ENCODE peak calls at places on chromosomes 5 and 9, in ten cellular contexts. I is IMR-90, T is Caco-2, Y is fibroblast of lung, K is GM12865, R is thoracic aorta, N is endothelial cell, F is AG04450, Q is prostate gland, J is GM13976. V is an unnamed sample.

GRCh38 chr9:105963700-105964099 is 269.4 kb downstream of the TMEM38B start:
- DNase-seq in I (no peak), T (no peak), Q (no peak), K (no peak), Y (no peak), N (no peak), J (no peak), R (no peak), F (no peak), V (no peak)

GRCh38 chr9:86946712-86947145 is 577 bp downstream of the GAS1 start:
- DNase-seq in Y (peak), K (peak), R (no peak), I (no peak), N (no peak), J (peak), Q (peak), T (no peak), F (no peak), V (peak)

GRCh38 chr9:127308559-127309429 is 44.2 kb downstream of the GARNL3 start:
- DNase-seq in R (no peak), N (no peak), Q (no peak), K (no peak), J (no peak), Y (peak), T (no peak), F (no peak), I (peak), V (no peak)

GRCh38 chr9:83304686-83305085 is 233.5 kb downstream of the FRMD3 start:
- DNase-seq in Y (peak), J (no peak), K (no peak), R (peak), Q (peak), T (no peak), I (peak), F (no peak), N (no peak), V (no peak)

GRCh38 chr5:97929383-97929782 is 746.3 kb upstream of the RIOK2 start:
- DNase-seq in K (no peak), R (no peak), I (peak), Y (no peak), T (no peak), N (no peak), J (no peak), Q (no peak), F (peak), V (no peak)

GRCh38 chr9:80699551-80699998 is 989.8 kb downstream of the TLE1 start:
- DNase-seq in R (no peak), J (no peak), Q (no peak), F (peak), T (no peak), Y (peak), K (no peak), I (peak), N (no peak), V (no peak)

GRCh38 chr9:129227843-129228189 is 49.8 kb upstream of the IER5L start:
- DNase-seq in T (no peak), F (no peak), Q (no peak), I (no peak), N (no peak), R (no peak), Y (no peak), J (no peak), K (no peak), V (no peak)

GRCh38 chr9:131078427-131079366 is 17.6 kb upstream of the AIF1L start:
- DNase-seq in Q (no peak), T (no peak), Y (no peak), J (no peak), N (no peak), K (no peak), I (no peak), R (no peak), F (no peak), V (no peak)

GRCh38 chr5:178365501-178366440 is 133.2 kb upstream of the PHYKPL start:
- DNase-seq in N (no peak), K (no peak), I (no peak), R (no peak), T (no peak), Q (no peak), F (no peak), Y (no peak), J (no peak), V (no peak)

GRCh38 chr5:92309336-92309991 is 926.3 kb upstream of the ARRDC3 start:
- DNase-seq in Y (peak), J (peak), K (peak), Q (no peak), N (no peak), I (peak), T (no peak), F (no peak), R (no peak), V (no peak)

GRCh38 chr5:542693-543311 is 18.6 kb upstream of the SLC9A3 start:
- DNase-seq in Q (no peak), T (peak), I (no peak), R (no peak), Y (no peak), J (no peak), F (no peak), N (no peak), K (no peak), V (peak)
- TF ChIP-seq CTCF in Q (no peak), T (no peak), I (no peak), R (no peak), Y (no peak), J (no peak), F (no peak), N (no peak), K (no peak), V (no peak)

DNA sequence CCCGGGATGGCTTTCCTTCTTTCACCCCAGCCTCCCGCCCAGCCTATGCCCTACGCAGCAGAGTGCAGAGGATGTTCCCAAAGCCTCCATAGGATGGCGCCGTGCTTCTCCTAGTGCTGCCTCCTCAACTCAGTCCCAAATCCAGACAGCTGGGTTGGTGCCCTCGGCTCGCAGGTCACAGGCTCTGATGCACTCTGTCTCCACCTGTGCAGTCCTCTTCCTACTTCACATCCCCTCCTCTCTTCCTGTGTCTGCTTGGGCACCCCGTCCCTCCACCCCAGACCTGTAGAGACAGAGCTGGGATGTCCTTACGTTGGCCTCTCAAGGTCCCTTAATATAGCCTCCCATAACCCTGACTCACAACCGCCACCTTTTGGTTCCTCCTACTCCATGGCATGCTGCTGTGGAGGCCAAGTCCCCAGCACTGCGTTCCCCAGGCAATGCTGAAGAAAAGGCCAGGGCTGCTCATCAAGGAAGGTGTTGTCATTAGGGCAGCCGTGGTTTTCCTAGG is 314.4 kb downstream of the GADD45G start:
- DNase-seq in F (no peak), Y (no peak), N (peak), K (peak), J (peak), R (no peak), I (no peak), T (no peak), Q (no peak), V (peak)
- TF ChIP-seq CTCF in F (no peak), Y (no peak), N (peak), K (peak), J (peak), R (no peak), I (no peak), T (no peak), Q (peak), V (peak)

GRCh38 chr5:176619569-176620332 is 9.8 kb upstream of the GPRIN1 start:
- DNase-seq in I (no peak), Q (no peak), K (no peak), J (no peak), F (no peak), T (no peak), N (no peak), Y (no peak), R (no peak), V (no peak)

GRCh38 chr5:176616520-176616919 is 6.6 kb upstream of the GPRIN1 start:
- DNase-seq in Y (no peak), Q (no peak), F (no peak), K (no peak), T (no peak), I (no peak), J (no peak), N (no peak), R (no peak), V (no peak)

GRCh38 chr5:176619203-176619568 is 9.2 kb upstream of the GPRIN1 start:
- DNase-seq in R (no peak), N (peak), Q (no peak), Y (peak), J (peak), F (peak), K (peak), T (peak), I (peak), V (peak)

GRCh38 chr5:176620333-176620981 is 9.9 kb downstream of the SNCB start:
- DNase-seq in J (no peak), T (no peak), F (no peak), Q (no peak), Y (peak), R (no peak), K (no peak), I (no peak), N (no peak), V (peak)

DNA sequence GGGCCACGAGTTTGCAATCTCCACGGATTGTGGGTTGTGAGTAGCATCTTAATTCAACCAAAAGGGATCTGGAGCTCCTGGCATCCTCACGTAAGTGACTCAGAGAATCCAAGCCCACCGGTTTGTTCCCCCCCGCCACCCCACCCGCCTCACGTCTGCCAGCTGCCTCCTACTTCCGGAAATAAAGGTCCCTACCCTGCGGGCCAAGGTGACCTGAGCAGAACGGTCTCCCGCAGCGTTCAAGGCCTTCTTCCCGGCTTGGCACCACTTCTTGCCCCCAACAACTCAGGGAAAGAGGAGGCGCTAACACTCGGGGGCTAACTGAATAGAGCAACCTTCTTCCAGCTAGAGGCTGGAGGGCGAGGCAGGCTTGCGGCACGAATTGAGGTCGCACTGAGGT is 8.8 kb upstream of the GPRIN1 start:
- DNase-seq in Y (no peak), F (no peak), Q (no peak), T (no peak), K (no peak), J (no peak), R (no peak), I (no peak), N (no peak), V (no peak)
- TF ChIP-seq CTCF in Y (no peak), F (no peak), Q (no peak), T (no peak), K (no peak), J (no peak), R (no peak), I (no peak), N (no peak), V (no peak)

GRCh38 chr5:80960531-80961375 is 590 bp downstream of the RASGRF2 start:
- DNase-seq in J (peak), N (peak), I (peak), F (no peak), Q (no peak), T (peak), K (no peak), R (no peak), Y (peak), V (peak)
- TF ChIP-seq CTCF in J (no peak), N (no peak), I (peak), F (peak), Q (no peak), T (peak), K (no peak), R (no peak), Y (no peak), V (no peak)

GRCh38 chr9:3498691-3499090 is 27.1 kb downstream of the RFX3 start:
- DNase-seq in N (no peak), R (no peak), Q (no peak), K (no peak), F (no peak), T (no peak), J (no peak), I (peak), Y (peak), V (no peak)

GRCh38 chr9:3497857-3498256 is 27.9 kb downstream of the RFX3 start:
- DNase-seq in R (no peak), I (no peak), N (no peak), Q (no peak), T (no peak), F (no peak), J (no peak), K (no peak), Y (no peak), V (no peak)

GRCh38 chr9:3497406-3497805 is 28.4 kb downstream of the RFX3 start:
- DNase-seq in J (no peak), Y (no peak), T (no peak), N (no peak), K (no peak), I (peak), F (peak), R (no peak), Q (no peak), V (no peak)

GRCh38 chr9:3502560-3503398 is 23.0 kb downstream of the RFX3 start:
- DNase-seq in N (no peak), Y (no peak), K (no peak), Q (no peak), T (no peak), R (no peak), J (no peak), F (no peak), I (peak), V (no peak)

DNA sequence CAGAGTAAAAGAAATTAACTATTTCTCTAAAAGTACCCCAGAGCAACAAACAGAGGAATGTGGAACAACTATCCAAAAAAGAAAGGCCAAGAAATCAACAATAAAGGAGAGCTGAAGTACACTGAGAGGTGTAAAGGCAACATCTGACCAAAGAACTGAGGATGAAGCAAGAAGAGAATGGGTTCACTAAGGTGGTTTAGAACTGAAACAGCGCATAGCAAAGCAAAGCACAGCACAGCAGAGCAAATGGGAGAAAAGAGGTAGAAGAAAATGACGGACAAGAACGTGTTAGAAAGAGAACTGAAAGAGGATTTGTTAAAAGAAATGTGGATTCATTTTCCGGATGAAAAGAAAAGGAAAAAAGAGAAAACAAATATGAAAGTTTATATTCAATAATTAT is 25.8 kb downstream of the RFX3 start:
- DNase-seq in Q (no peak), F (no peak), I (no peak), Y (no peak), J (no peak), K (peak), R (no peak), N (no peak), T (no peak), V (no peak)
- TF ChIP-seq CTCF in Q (no peak), F (no peak), I (no peak), Y (no peak), J (no peak), K (no peak), R (no peak), N (no peak), T (no peak), V (no peak)

DNA sequence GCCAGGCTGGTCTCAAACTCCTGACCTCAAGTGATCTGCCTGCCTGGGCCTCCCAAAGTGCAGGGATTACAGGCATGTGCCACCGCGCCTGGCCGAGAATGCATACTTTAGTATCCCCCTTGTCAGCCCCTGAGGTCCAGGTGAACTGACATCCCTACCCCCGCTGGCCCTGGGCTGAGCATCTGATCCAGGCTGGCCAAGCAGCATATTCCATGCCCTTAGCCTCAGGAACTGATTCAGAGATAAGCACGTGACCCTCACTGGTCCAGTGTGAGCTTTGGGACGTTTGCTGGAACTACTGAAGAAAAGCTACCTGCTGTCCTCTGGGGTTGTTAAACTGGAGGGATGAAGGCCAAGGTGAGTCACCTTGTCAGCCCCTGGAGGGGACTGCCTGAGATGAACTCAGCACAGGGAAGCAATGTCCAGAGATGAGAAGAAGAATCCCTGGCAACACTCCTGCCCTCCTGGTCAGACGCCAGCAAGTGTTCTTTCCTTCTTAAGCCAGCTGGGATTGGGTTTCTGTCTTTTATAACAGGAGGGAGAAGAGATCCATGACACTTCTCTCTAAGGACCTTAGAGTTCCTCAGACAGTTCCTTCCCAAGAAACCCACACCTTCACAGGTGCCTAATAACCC is 59.1 kb upstream of the FBXW11 start:
- DNase-seq in K (no peak), R (no peak), Y (no peak), F (no peak), I (peak), J (no peak), N (no peak), Q (no peak), T (no peak), V (no peak)
- TF ChIP-seq CTCF in K (no peak), R (no peak), Y (no peak), F (no peak), I (no peak), J (no peak), N (no peak), Q (no peak), T (no peak), V (no peak)

DNA sequence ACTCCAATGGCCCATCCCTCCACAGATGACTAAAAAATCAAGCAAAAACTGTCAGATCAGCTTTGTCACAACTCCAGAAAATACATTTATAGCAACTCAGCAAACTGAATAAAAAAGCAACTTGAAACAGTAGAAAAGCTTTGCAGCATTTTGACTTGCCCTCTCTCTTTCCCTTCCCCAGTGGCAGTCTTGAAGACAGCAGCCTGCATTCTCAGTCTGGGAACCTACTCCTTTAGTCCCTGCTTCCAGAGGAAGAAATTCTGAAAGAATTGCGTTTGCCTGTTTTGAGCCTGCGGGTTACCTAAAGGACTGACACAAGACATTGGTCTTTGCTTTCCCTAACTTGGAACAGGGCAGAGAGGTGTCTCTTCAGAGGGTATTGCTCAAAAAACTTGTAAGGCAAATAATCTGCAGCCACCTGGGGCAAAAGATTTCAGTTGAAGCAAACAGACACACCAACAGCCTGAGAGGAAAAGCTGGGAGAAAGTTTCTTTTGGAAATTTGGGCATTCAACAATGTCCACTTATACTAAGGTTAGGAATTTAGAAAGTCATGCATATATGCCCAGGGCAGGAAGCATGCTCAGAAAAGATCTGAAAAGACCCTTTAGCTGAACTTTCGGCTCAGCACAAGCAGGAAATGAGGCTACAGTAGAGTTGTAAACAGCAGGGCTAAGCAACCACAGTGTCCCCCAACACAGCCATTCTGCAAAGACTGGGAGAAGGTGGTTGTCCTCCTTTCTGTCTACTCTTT is 15.2 kb upstream of the SLC35D2 start:
- DNase-seq in Q (no peak), Y (no peak), F (no peak), K (peak), T (no peak), J (no peak), I (no peak), N (no peak), R (no peak), V (no peak)
- TF ChIP-seq CTCF in Q (no peak), Y (no peak), F (no peak), K (peak), T (no peak), J (no peak), I (no peak), N (no peak), R (no peak), V (no peak)

V was measured in activated CD8-positive, alpha-beta T cell treated with anti-CD3 and anti-CD28 coated beads for 36 hours.